ENCODE peak calls at places on chromosomes 4 and X, in nine cellular contexts. W is Caco-2, F is Calu3, L is GM20000, I is neural progenitor cell, A is foreskin fibroblast, N is epithelial cell of esophagus, C is lower lobe of right lung, Z is HCT116. H is an unnamed sample.

GRCh38 chr4:128601992-128602695 is 207.4 kb upstream of the JADE1 start:
- DNase-seq in W (no peak), I (no peak), N (no peak), A (peak), L (no peak), Z (no peak), F (no peak), C (no peak), H (no peak)

GRCh38 chrX:38612281-38612680 is 50.9 kb downstream of the TSPAN7 start:
- DNase-seq in Z (no peak), W (no peak), A (no peak), C (no peak), F (no peak), L (no peak), N (no peak), I (no peak), H (no peak)

GRCh38 chrX:8484360-8484759 is 19.7 kb downstream of the VCX3B start:
- DNase-seq in I (no peak), C (no peak), F (no peak), A (no peak), N (no peak), L (no peak), Z (no peak), W (no peak), H (no peak)

GRCh38 chrX:133250184-133251080 is 32.3 kb upstream of the TFDP3 start:
- DNase-seq in Z (no peak), N (no peak), L (no peak), W (no peak), I (peak), A (no peak), C (no peak), F (no peak), H (no peak)

GRCh38 chr4:188387134-188387791 is 248.0 kb downstream of the TRIML1 start:
- DNase-seq in N (peak), A (no peak), C (no peak), F (peak), Z (no peak), I (peak), L (no peak), W (no peak), H (no peak)

GRCh38 chr4:65535128-65535527 is 135.2 kb downstream of the EPHA5 start:
- DNase-seq in Z (no peak), N (no peak), A (no peak), W (no peak), I (no peak), F (no peak), L (no peak), C (no peak), H (no peak)

GRCh38 chrX:70664726-70665125 is 220.1 kb downstream of the DLG3 start:
- DNase-seq in A (peak), N (peak), C (no peak), W (no peak), Z (peak), F (peak), L (peak), I (peak), H (no peak)

GRCh38 chr4:87030606-87031441 is 96.0 kb downstream of the AFF1 start:
- DNase-seq in A (no peak), L (no peak), W (no peak), Z (no peak), N (no peak), F (no peak), I (peak), C (no peak), H (no peak)

GRCh38 chr4:100695871-100696270 is 178.0 kb upstream of the EMCN start:
- DNase-seq in W (no peak), I (no peak), F (no peak), N (no peak), L (no peak), A (no peak), Z (no peak), C (no peak), H (no peak)

DNA sequence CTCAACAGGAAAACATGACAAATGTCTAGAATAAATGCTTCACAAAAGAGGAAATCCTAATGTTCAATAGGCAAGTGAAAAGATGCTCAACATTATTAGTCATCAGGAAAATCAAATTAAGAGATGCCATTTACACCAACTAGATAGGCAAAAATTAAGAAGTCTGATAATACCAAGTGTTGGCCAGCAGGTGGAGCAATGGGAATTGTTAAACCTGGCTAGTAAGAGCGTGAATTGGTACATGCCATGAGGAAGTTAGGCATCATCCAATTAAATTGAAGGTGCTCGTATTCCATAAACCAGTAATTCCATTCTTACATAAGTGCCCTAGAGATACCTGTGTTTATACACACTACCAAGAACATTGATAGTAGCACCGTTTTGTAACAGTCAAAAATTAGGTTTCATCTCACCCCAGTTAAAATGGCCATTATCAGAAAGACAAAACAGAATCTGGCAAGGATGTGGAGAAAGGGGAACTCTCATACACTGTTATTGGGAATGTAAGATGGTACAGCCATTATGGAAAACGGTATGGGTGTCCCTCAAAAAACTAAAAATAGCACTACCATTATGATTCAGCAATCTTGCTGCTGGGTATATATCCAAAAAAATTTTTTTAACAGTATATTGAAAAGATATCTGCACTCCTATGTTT is 14.0 kb upstream of the ZCCHC18 start:
- DNase-seq in A (peak), W (no peak), Z (peak), N (peak), F (peak), L (peak), C (no peak), I (peak), H (peak)
- TF ChIP-seq CTCF in A (peak), W (peak), Z (peak), N (peak), F (peak), L (peak), C (peak), I (peak), H (peak)

DNA sequence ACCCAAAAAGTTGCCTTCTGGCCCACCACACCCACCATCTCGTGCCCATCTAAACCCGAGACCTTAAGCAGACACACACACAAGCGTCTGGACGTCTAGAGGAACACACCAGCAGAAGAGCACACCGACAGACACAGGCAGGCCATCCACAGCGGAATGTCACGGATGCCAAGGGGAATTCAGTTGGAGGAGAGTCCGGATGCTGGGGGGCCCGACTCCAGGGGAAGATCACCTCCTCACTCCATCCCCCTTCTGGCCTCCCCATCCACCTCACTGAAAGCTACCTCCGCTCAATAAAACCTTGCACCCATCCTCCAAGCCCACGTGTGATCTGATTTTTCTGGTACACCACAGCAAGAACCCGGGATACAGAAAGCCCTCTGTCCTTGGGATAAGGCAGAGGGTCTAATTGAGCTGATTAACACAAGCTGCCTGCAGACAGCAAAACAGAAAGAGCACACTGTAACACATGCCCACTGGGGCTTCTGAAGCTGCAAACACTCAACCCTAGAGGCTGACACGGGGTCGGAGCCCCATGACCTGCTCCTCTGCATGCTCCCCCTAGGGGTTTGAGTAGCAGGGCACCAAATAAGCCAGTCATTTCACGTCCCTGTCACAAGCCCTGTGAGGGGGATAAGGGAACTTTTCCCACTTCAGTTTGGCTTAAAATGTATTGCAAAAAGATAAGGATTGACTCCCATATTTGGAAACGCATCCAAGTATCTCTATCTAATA is 339.6 kb upstream of the PCDH10 start:
- DNase-seq in L (no peak), N (no peak), I (peak), W (no peak), F (no peak), Z (no peak), A (no peak), C (no peak), H (no peak)
- TF ChIP-seq CTCF in L (no peak), N (no peak), I (peak), W (no peak), F (peak), Z (peak), A (no peak), C (no peak), H (peak)

GRCh38 chr4:138522366-138522765 is 280.2 kb upstream of the SLC7A11 start:
- DNase-seq in F (no peak), C (no peak), A (peak), I (peak), Z (peak), N (peak), W (no peak), L (peak), H (no peak)
- TF ChIP-seq CTCF in F (no peak), C (no peak), A (peak), I (peak), Z (peak), N (peak), W (peak), L (no peak), H (peak)

GRCh38 chr4:94298725-94299252 is 43.8 kb downstream of the HPGDS start:
- DNase-seq in A (no peak), I (no peak), N (peak), W (peak), L (no peak), Z (no peak), C (no peak), F (no peak), H (no peak)

GRCh38 chr4:94307231-94307840 is 35.3 kb downstream of the HPGDS start:
- DNase-seq in I (no peak), N (peak), C (no peak), W (no peak), L (no peak), A (no peak), F (no peak), Z (no peak), H (no peak)

GRCh38 chr4:94305468-94306225 is 37.0 kb downstream of the HPGDS start:
- DNase-seq in N (no peak), Z (no peak), I (no peak), C (no peak), A (no peak), W (no peak), L (no peak), F (no peak), H (no peak)

GRCh38 chr4:94306713-94307112 is 35.9 kb downstream of the HPGDS start:
- DNase-seq in A (no peak), C (no peak), N (no peak), L (no peak), I (no peak), F (no peak), W (no peak), Z (no peak), H (no peak)

GRCh38 chr4:94304365-94304971 is 38.2 kb downstream of the HPGDS start:
- DNase-seq in I (peak), Z (peak), W (no peak), F (peak), C (no peak), N (peak), A (peak), L (peak), H (no peak)
- TF ChIP-seq CTCF in I (peak), Z (peak), W (peak), F (peak), C (peak), N (peak), A (peak), L (peak), H (peak)

GRCh38 chrX:85114776-85115175 is 111.1 kb downstream of the APOOL start:
- DNase-seq in I (no peak), Z (no peak), C (no peak), W (no peak), F (no peak), A (no peak), N (peak), L (no peak), H (no peak)
- TF ChIP-seq CTCF in I (no peak), Z (peak), C (no peak), W (no peak), F (no peak), A (no peak), N (no peak), L (no peak), H (no peak)

DNA sequence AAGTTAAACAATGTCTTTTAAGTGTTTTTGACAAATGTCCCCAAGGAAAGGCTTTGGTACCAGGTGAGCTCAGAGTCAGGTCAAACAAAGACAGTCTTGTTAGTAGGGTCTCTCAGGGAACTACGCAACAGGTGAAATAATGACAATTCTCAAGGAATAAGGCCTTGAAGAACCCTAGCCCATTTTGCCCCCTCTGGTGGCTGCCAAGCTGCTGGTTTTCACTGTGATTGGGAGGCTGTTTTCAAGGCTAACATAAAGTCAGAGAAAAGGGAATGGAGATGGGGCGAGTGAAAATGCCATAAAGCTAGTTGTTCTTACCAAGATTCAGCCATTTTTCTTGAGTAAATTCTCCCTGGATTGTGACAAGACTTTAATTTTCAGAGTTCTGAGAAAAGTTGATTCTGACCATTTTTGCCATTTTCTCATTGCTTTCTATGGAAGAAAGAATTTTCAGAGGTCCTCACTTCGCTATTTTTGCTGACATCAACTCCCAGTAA is 58.7 kb downstream of the RWDD4 start:
- DNase-seq in N (peak), Z (no peak), W (no peak), L (no peak), C (no peak), I (peak), F (no peak), A (no peak), H (no peak)
- TF ChIP-seq CTCF in N (peak), Z (peak), W (peak), L (no peak), C (peak), I (peak), F (no peak), A (peak), H (peak)